ENCODE peak calls at places on chromosomes 5 and 9, in eight cellular contexts. V is MV-4-11, E is hypothalamus, K is astrocyte of the spinal cord, R is HuH-7.5, F is uterus, L is ACHN, J is fibroblast of the aortic adventitia. N is an unnamed sample.

GRCh38 chr9:19049872-19050636 is 827 bp downstream of the RRAGA start:
- DNase-seq in V (peak), E (no peak), K (peak), R (no peak), F (no peak), L (peak), J (peak), N (peak)

GRCh38 chr5:20494706-20495105 is 506.7 kb upstream of the CDH18 start:
- DNase-seq in V (no peak), E (no peak), K (no peak), R (no peak), F (no peak), L (no peak), J (no peak), N (no peak)

GRCh38 chr5:41346609-41347008 is 133.3 kb upstream of the C6 start:
- DNase-seq in V (peak), E (no peak), K (peak), R (no peak), F (no peak), L (no peak), J (peak), N (peak)

GRCh38 chr5:135688385-135688784 is 109.6 kb upstream of the CXCL14 start:
- DNase-seq in V (no peak), E (no peak), K (no peak), R (no peak), F (no peak), L (no peak), J (no peak), N (no peak)

GRCh38 chr9:89419978-89420394 is 77.9 kb downstream of the SEMA4D start:
- DNase-seq in V (no peak), E (no peak), K (no peak), R (no peak), F (no peak), L (no peak), J (no peak), N (no peak)

GRCh38 chr9:806285-807156 is 35.0 kb upstream of the DMRT1 start:
- DNase-seq in V (peak), E (no peak), K (peak), R (peak), F (no peak), L (peak), J (peak), N (peak)

GRCh38 chr5:14534773-14535172 is 46.8 kb upstream of the OTULINL start:
- DNase-seq in V (no peak), E (no peak), K (no peak), R (no peak), F (no peak), L (no peak), J (no peak), N (no peak)

GRCh38 chr5:66661149-66661548 is 65.0 kb downstream of the MAST4 start:
- DNase-seq in V (no peak), E (no peak), K (peak), R (no peak), F (peak), L (no peak), J (peak), N (no peak)

GRCh38 chr5:140049713-140050112 is 6.6 kb upstream of the NRG2 start:
- DNase-seq in V (no peak), E (no peak), K (no peak), R (no peak), F (no peak), L (no peak), J (no peak), N (no peak)

GRCh38 chr9:101326501-101326900 is 58.3 kb downstream of the BAAT start:
- DNase-seq in V (no peak), E (no peak), K (no peak), R (no peak), F (no peak), L (no peak), J (no peak), N (no peak)

GRCh38 chr5:73303139-73304079 is 130.4 kb downstream of the TMEM174 start:
- DNase-seq in V (no peak), E (no peak), K (no peak), R (no peak), F (no peak), L (no peak), J (no peak), N (no peak)

GRCh38 chr9:2039294-2040180 is 24.4 kb downstream of the SMARCA2 start:
- DNase-seq in V (no peak), E (no peak), K (no peak), R (no peak), F (peak), L (peak), J (no peak), N (no peak)

GRCh38 chr5:57532513-57533497 is 50.2 kb upstream of the ACTBL2 start:
- DNase-seq in V (no peak), E (no peak), K (peak), R (no peak), F (no peak), L (peak), J (peak), N (peak)

GRCh38 chr5:40904205-40904993 is 4.9 kb upstream of the C7 start:
- DNase-seq in V (peak), E (peak), K (peak), R (peak), F (peak), L (peak), J (peak), N (peak)

GRCh38 chr5:53170748-53171349 is 61.3 kb upstream of the MOCS2 start:
- DNase-seq in V (no peak), E (no peak), K (peak), R (no peak), F (no peak), L (peak), J (peak), N (peak)

N was measured in PC-3.